ENCODE peak calls at places on chromosomes 4 and X, in four cellular contexts. V, T, M and E are unnamed samples. For H3K9me3 and H3K4me1, the result is how much of the 10 kb centered on the place peaks cover.

GRCh38 chrX:71302461-71303213 is 1.1 kb downstream of the ITGB1BP2 start:
- DNase-seq in V (no peak), T (peak), M (no peak), E (no peak)

GRCh38 chr4:151251922-151252321 is 25.0 kb upstream of the PRSS48 start:
- DNase-seq in V (no peak), T (no peak), M (no peak), E (no peak)

GRCh38 chrX:23900220-23900797 is 7.4 kb downstream of the APOO start:
- DNase-seq in V (no peak), T (no peak), M (no peak), E (no peak)

GRCh38 chrX:17638731-17639130 is 98.6 kb upstream of the SCML1 start:
- DNase-seq in V (no peak), T (no peak), M (no peak), E (no peak)

GRCh38 chr4:140243345-140243753 is 89.4 kb upstream of the MAML3 start:
- DNase-seq in V (no peak), T (no peak), M (no peak), E (peak)

GRCh38 chrX:139831689-139832456 is 101.0 kb downstream of the ATP11C start:
- DNase-seq in V (peak), T (peak), M (no peak), E (peak)

GRCh38 chrX:48852857-48853256 is 17.4 kb upstream of the PCSK1N start:
- DNase-seq in V (no peak), T (no peak), M (no peak), E (no peak)

GRCh38 chrX:2707334-2707760 is 16.3 kb downstream of the CD99 start:
- DNase-seq in V (peak), T (peak), M (peak), E (no peak)

GRCh38 chr4:4554234-4554633 is 12.4 kb upstream of the STX18 start:
- DNase-seq in V (no peak), T (peak), M (no peak), E (no peak)

GRCh38 chr4:118975487-118976192 is 87.0 kb downstream of the SYNPO2 start:
- DNase-seq in V (no peak), T (no peak), M (no peak), E (no peak)
- H3K4me3 ChIP-seq in V (no peak), T (no peak), M (no peak), E (no peak)

GRCh38 chr4:133147922-133148689 is 988 bp upstream of the PCDH10 start:
- DNase-seq in V (peak), T (peak), M (peak), E (no peak)
- H3K9me3 ChIP-seq in V (under half), T (under half), M (under half), E (under half)

DNA sequence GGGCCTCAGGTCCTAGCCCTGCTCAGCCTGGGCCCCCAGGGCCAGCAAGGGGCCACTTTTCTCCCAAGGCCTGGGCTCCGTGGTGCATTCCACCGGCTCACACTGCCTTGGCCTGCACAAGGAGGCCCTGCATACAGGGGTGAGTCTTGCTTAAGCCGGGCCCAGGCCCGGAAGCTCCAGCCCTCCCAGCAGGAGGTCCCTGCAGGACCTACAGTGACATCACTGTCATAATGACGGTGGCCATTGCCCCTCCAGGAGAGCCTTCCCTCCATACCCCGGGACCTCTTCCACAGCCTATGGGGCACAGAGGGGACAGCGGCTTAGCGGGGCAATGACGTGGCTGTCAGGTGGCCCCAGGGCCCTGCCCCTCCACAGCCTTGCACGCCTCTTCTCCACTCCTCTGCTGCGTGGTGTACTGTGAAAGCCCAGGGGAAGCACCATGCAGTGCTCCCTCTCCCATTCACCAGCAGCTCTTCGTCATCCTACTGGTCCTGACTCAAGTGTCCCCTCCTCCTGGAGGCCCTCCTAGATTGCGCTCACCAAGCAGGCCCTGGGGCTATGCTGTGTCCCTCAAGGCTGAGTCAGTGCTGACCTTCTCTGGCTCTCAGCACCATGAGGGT is 32.3 kb upstream of the AFAP1 start:
- DNase-seq in V (no peak), T (no peak), M (no peak), E (no peak)
- H3K4me1 ChIP-seq in V (under half), T (under half), M (under half), E (under half)

DNA sequence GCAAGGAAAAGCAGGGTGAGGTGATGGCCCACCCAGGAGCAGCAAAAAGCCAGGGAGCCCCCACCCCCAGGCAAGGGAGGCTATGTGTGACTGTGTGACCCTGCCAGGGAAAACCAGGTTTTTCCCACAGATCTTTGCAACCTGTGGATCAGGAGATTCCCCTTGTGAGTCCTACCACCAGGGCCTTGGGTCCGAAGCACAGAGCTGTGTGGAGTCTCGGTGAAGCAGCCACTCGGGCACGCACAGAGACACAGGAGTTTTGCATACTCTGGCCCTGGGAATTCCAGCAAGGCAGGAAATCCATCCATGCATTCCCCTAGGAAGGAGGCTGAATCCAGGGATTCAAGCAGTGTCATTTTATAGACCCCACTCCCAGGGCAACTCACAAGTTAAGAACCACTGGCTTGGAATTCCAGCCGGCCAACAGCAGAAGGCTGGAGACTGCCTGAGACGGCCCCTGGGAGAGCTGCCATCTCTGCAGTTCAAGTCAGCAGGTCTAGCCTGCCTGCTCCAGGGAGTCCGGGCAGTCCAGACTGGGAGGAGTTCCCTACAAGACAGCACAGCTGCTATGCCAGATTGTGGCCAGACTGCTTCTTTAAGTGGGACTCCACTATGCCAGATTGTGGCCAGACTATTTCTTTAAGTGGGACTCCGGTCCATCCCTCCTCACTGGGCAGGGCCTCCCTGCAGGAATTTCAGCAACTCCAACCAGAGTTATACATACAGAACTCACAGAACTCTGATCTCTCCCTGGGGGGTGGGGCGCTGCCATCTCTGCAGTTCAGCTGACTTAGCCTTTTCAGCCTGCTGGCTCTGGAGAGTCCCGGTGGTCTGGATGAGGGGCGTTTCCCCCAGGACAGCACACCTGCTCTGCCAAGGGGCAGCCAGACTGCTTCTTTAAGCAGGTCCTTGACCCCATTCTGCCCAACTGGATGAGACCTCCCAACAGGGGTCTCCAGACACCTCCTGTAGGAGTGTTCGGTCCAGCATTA is 85.1 kb upstream of the ADAD1 start:
- DNase-seq in V (no peak), T (no peak), M (peak), E (no peak)
- H3K4me3 ChIP-seq in V (no peak), T (no peak), M (no peak), E (no peak)